ENCODE peak calls at places on chromosome 2, in four cellular contexts. W is NCI-H1092 treated with DMSO at 0.1 percent for 48 hours, M is dorsolateral prefrontal cortex, I is HT-29. T is an unnamed sample.

GRCh38 chr2:225740086-225740485 is 340.6 kb downstream of the NYAP2 start:
- DNase-seq in W (no peak), M (no peak), I (no peak), T (no peak)

GRCh38 chr2:10909050-10909995 is 2.4 kb upstream of the KCNF1 start:
- DNase-seq in W (no peak), M (no peak), I (peak; percentile 39), T (no peak)

GRCh38 chr2:210456571-210456970 is 20.0 kb downstream of the LANCL1 start:
- DNase-seq in W (no peak), M (no peak), I (no peak), T (no peak)

GRCh38 chr2:111199840-111200239 is 79.1 kb downstream of the BCL2L11 start:
- DNase-seq in W (no peak), M (no peak), I (no peak), T (no peak)

GRCh38 chr2:82993631-82994030 is 1465.4 kb downstream of the SUCLG1 start:
- DNase-seq in W (no peak), M (no peak), I (no peak), T (no peak)

GRCh38 chr2:175004980-175005832 is at the start of gene CHN1:
- DNase-seq in W (peak; percentile 87), M (peak; percentile 81), I (no peak), T (peak; percentile 76)

GRCh38 chr2:11203480-11203879 is 48.2 kb downstream of the SLC66A3 start:
- DNase-seq in W (no peak), M (no peak), I (peak; percentile 39), T (no peak)

GRCh38 chr2:120963997-120964396 is 228.3 kb downstream of the GLI2 start:
- DNase-seq in W (no peak), M (no peak), I (no peak), T (no peak)

GRCh38 chr2:23058435-23058834 is 326.5 kb upstream of the KLHL29 start:
- DNase-seq in W (no peak), M (no peak), I (no peak), T (no peak)

GRCh38 chr2:20221169-20221938 is 3.6 kb downstream of the SDC1 start:
- DNase-seq in W (no peak), M (no peak), I (no peak), T (no peak)

GRCh38 chr2:72931280-72931910 is 14.1 kb downstream of the EMX1 start:
- DNase-seq in W (no peak), M (no peak), I (no peak), T (no peak)

GRCh38 chr2:32910883-32911598 is 35.7 kb upstream of the LTBP1 start:
- DNase-seq in W (no peak), M (no peak), I (no peak), T (no peak)

GRCh38 chr2:120875431-120875830 is 139.8 kb downstream of the GLI2 start:
- DNase-seq in W (no peak), M (no peak), I (no peak), T (no peak)

GRCh38 chr2:140353541-140353940 is 1573.4 kb upstream of the NXPH2 start:
- DNase-seq in W (no peak), M (no peak), I (no peak), T (no peak)

GRCh38 chr2:73944714-73945113 is 18.0 kb downstream of the DGUOK start:
- DNase-seq in W (no peak), M (no peak), I (no peak), T (no peak)

GRCh38 chr2:211737282-211737681 is 801.3 kb downstream of the ERBB4 start:
- DNase-seq in W (no peak), M (no peak), I (no peak), T (no peak)

GRCh38 chr2:193502363-193503035 is 1307.8 kb upstream of the TMEFF2 start:
- DNase-seq in W (peak; percentile 43), M (no peak), I (no peak), T (no peak)

GRCh38 chr2:21422050-21422449 is 298.3 kb downstream of the TDRD15 start:
- DNase-seq in W (no peak), M (no peak), I (peak; percentile 58), T (no peak)

GRCh38 chr2:148238561-148238960 is 217.7 kb downstream of the MBD5 start:
- DNase-seq in W (no peak), M (no peak), I (no peak), T (no peak)

GRCh38 chr2:45904267-45904921 is 252.9 kb downstream of the PRKCE start:
- DNase-seq in W (no peak), M (no peak), I (no peak), T (no peak)

T was measured in caudate nucleus.